ENCODE peak calls at places on chromosome 5, in four cellular contexts. T is choroid plexus epithelial cell, Z is HEK293T, I is B cell. U is an unnamed sample.

GRCh38 chr5:5589146-5589826 is 166.8 kb downstream of the ICE1 start:
- DNase-seq in Z (no peak), I (no peak), T (no peak), U (no peak)

GRCh38 chr5:148416921-148417320 is 33.2 kb downstream of the FBXO38 start:
- DNase-seq in Z (no peak), I (no peak), T (no peak), U (no peak)

GRCh38 chr5:27015758-27016157 is 22.6 kb downstream of the CDH9 start:
- DNase-seq in T (no peak), I (no peak), Z (no peak), U (no peak)

GRCh38 chr5:61678966-61679365 is 346.9 kb downstream of the ZSWIM6 start:
- DNase-seq in I (no peak), T (no peak), Z (peak), U (no peak)

GRCh38 chr5:31421806-31422586 is 109.9 kb downstream of the DROSHA start:
- DNase-seq in T (peak), Z (no peak), I (no peak), U (no peak)

GRCh38 chr5:157350939-157351338 is 85.0 kb downstream of the CYFIP2 start:
- DNase-seq in T (peak), I (no peak), Z (no peak), U (no peak)

GRCh38 chr5:103244398-103244797 is 14.2 kb upstream of the MACIR start:
- DNase-seq in T (peak), Z (no peak), I (no peak), U (no peak)

GRCh38 chr5:55222819-55223124 is 4.3 kb downstream of the MCIDAS start:
- DNase-seq in Z (no peak), T (no peak), I (no peak), U (no peak)

GRCh38 chr5:82748688-82749091 is 328.5 kb downstream of the TMEM167A start:
- DNase-seq in T (peak), Z (no peak), I (no peak), U (peak)

GRCh38 chr5:40486437-40487270 is 193.1 kb upstream of the PTGER4 start:
- DNase-seq in I (peak), T (peak), Z (no peak), U (no peak)

GRCh38 chr5:66440202-66440680 is 156.0 kb upstream of the MAST4 start:
- DNase-seq in I (no peak), T (peak), Z (no peak), U (no peak)

GRCh38 chr5:147898875-147899401 is 7.4 kb downstream of the C5orf46 start:
- DNase-seq in T (no peak), I (no peak), Z (no peak), U (no peak)

GRCh38 chr5:143601917-143602333 is 198.4 kb upstream of the NR3C1 start:
- DNase-seq in I (no peak), T (no peak), Z (no peak), U (no peak)

GRCh38 chr5:141958773-141959172 is 771 bp upstream of the PCDH12 start:
- DNase-seq in Z (no peak), I (no peak), T (no peak), U (no peak)

GRCh38 chr5:102271759-102272158 is 24.3 kb downstream of the SLCO4C1 start:
- DNase-seq in I (no peak), T (no peak), Z (no peak), U (no peak)

GRCh38 chr5:168699002-168699401 is 119.8 kb upstream of the PANK3 start:
- DNase-seq in Z (no peak), T (no peak), I (no peak), U (no peak)

GRCh38 chr5:110112355-110112754 is 422.6 kb downstream of the MAN2A1 start:
- DNase-seq in I (no peak), Z (no peak), T (no peak), U (no peak)

GRCh38 chr5:20109326-20109725 is 121.3 kb upstream of the CDH18 start:
- DNase-seq in Z (no peak), T (no peak), I (no peak), U (no peak)

GRCh38 chr5:181047921-181048320 is 7.9 kb downstream of the BTNL9 start:
- DNase-seq in Z (no peak), I (no peak), T (no peak), U (no peak)

GRCh38 chr5:73412597-73412988 is 36.0 kb downstream of the FOXD1 start:
- DNase-seq in T (peak), I (no peak), Z (no peak), U (no peak)

GRCh38 chr5:65190328-65191053 is 291.2 kb downstream of the ADAMTS6 start:
- DNase-seq in T (peak), I (no peak), Z (no peak), U (no peak)

GRCh38 chr5:98563885-98564653 is 209.4 kb upstream of the RGMB start:
- DNase-seq in I (no peak), Z (no peak), T (no peak), U (no peak)

GRCh38 chr5:90488791-90489190 is 14.1 kb downstream of the POLR3G start:
- DNase-seq in T (peak), I (no peak), Z (no peak), U (no peak)

GRCh38 chr5:94901071-94901979 is 282.9 kb downstream of the SLF1 start:
- DNase-seq in Z (no peak), T (peak), I (no peak), U (no peak)

GRCh38 chr5:68245325-68245724 is 29.8 kb downstream of the PIK3R1 start:
- DNase-seq in I (no peak), Z (no peak), T (no peak), U (no peak)

GRCh38 chr5:7382588-7382987 is 13.3 kb upstream of the ADCY2 start:
- DNase-seq in Z (no peak), I (no peak), T (no peak), U (no peak)

GRCh38 chr5:93874080-93874479 is 132.7 kb upstream of the POU5F2 start:
- DNase-seq in Z (no peak), I (no peak), T (peak), U (no peak)